ENCODE peak calls at places on chromosome 19, in ten cellular contexts. A, L, H, T, G, D, B, Z, M and F are unnamed samples.

GRCh38 chr19:10289836-10290438 is at the start of gene ICAM5:
- DNase-seq in T (no peak), D (no peak), A (no peak), L (no peak), M (peak; percentile 13), H (peak; percentile 28), G (peak; percentile 47), B (no peak), Z (no peak), F (no peak)

GRCh38 chr19:13267131-13267530 is 116.9 kb downstream of the IER2 start:
- DNase-seq in A (no peak), Z (no peak), L (no peak), H (no peak), T (no peak), G (no peak), M (no peak), D (no peak), B (no peak), F (no peak)

GRCh38 chr19:33754361-33754760 is 42.3 kb upstream of the KCTD15 start:
- DNase-seq in A (no peak), L (no peak), T (no peak), Z (no peak), H (no peak), D (no peak), B (no peak), M (no peak), G (no peak), F (no peak)

GRCh38 chr19:46100344-46100743 is 24.1 kb downstream of the IGFL3 start:
- DNase-seq in A (no peak), B (no peak), Z (no peak), L (no peak), T (no peak), G (no peak), M (no peak), D (no peak), H (no peak), F (no peak)

GRCh38 chr19:5035817-5036732 is 67.2 kb downstream of the KDM4B start:
- DNase-seq in L (no peak), D (no peak), G (no peak), T (no peak), H (no peak), Z (no peak), B (no peak), A (no peak), M (no peak), F (no peak)

GRCh38 chr19:3494051-3494450 is 6.4 kb downstream of the DOHH start:
- DNase-seq in M (no peak), H (no peak), A (no peak), G (peak; percentile 86), B (no peak), L (no peak), Z (peak; percentile 62), T (no peak), D (no peak), F (no peak)

GRCh38 chr19:40217921-40218890 is at the start of gene TTC9B:
- DNase-seq in D (no peak), T (no peak), M (no peak), L (no peak), A (no peak), B (peak; percentile 64), H (no peak), Z (no peak), G (peak; percentile 90), F (no peak)

GRCh38 chr19:40691421-40692211 is 1.2 kb upstream of the NUMBL start:
- DNase-seq in A (no peak), M (no peak), H (no peak), B (peak; percentile 59), D (no peak), G (peak; percentile 71), L (no peak), T (no peak), Z (no peak), F (no peak)

GRCh38 chr19:16026131-16026530 is 50.2 kb upstream of the TPM4 start:
- DNase-seq in L (no peak), Z (no peak), B (no peak), D (no peak), A (peak; percentile 48), H (no peak), M (no peak), T (no peak), G (no peak), F (no peak)

GRCh38 chr19:16897572-16898056 is 8.8 kb downstream of the F2RL3 start:
- DNase-seq in L (no peak), M (peak; percentile 47), D (no peak), B (no peak), T (no peak), G (no peak), H (no peak), A (no peak), Z (peak; percentile 53), F (no peak)

GRCh38 chr19:13269348-13269747 is 119.1 kb downstream of the IER2 start:
- DNase-seq in Z (no peak), T (no peak), G (no peak), D (no peak), L (no peak), M (no peak), A (no peak), H (no peak), B (no peak), F (no peak)

GRCh38 chr19:12750851-12751250 is 740 bp upstream of the BEST2 start:
- DNase-seq in B (no peak), A (no peak), L (no peak), T (no peak), D (no peak), Z (no peak), G (no peak), H (no peak), M (no peak), F (no peak)

GRCh38 chr19:56841194-56841546 is 644 bp upstream of the PEG3 start:
- DNase-seq in G (no peak), H (no peak), D (no peak), B (no peak), T (no peak), Z (no peak), L (no peak), M (no peak), A (no peak), F (no peak)

GRCh38 chr19:4980838-4981680 is 12.1 kb downstream of the KDM4B start:
- DNase-seq in G (peak; percentile 72), M (no peak), Z (no peak), L (no peak), T (no peak), A (no peak), B (no peak), H (no peak), D (no peak), F (no peak)

GRCh38 chr19:737591-738093 is 13.3 kb upstream of the MISP start:
- DNase-seq in G (peak; percentile 87), L (no peak), A (no peak), H (peak; percentile 48), B (no peak), Z (peak; percentile 52), M (peak; percentile 72), T (no peak), D (no peak), F (no peak)

GRCh38 chr19:35085947-35086346 is 29.7 kb upstream of the FXYD3 start:
- DNase-seq in B (no peak), D (no peak), T (no peak), Z (no peak), M (no peak), H (no peak), L (no peak), G (no peak), A (no peak), F (no peak)

GRCh38 chr19:38850231-38850975 is 617 bp upstream of the HNRNPL start:
- DNase-seq in Z (peak; percentile 100), A (peak; percentile 99), B (peak; percentile 99), L (peak; percentile 100), T (peak; percentile 100), H (peak; percentile 99), G (peak; percentile 100), M (peak; percentile 99), D (peak; percentile 100), F (peak; percentile 100)
- TF ChIP-seq CTCF in Z (no peak), A (peak; percentile 24), B (no peak), L (peak; percentile 32), T (peak; percentile 25), H (no peak), G (no peak), M (peak; percentile 27), D (peak; percentile 11), F (peak; percentile 19)

GRCh38 chr19:38868551-38868950 is 9.5 kb downstream of the RINL start:
- DNase-seq in G (no peak), A (no peak), T (no peak), B (no peak), H (no peak), Z (no peak), L (no peak), D (no peak), M (no peak), F (no peak)
- H3K4me3 ChIP-seq in G (peak overlapping the region; percentile 81), A (peak overlapping the region; percentile 53), T (no peak overlapping the region), B (no peak overlapping the region), H (no peak overlapping the region), Z (peak overlapping the region; percentile 56), L (no peak overlapping the region), D (no peak overlapping the region), M (no peak overlapping the region), F (no peak overlapping the region)

GRCh38 chr19:55838251-55838650 is 1.9 kb downstream of the NLRP4 start:
- DNase-seq in Z (no peak), T (no peak), B (no peak), G (no peak), H (no peak), M (no peak), D (no peak), L (no peak), A (no peak), F (no peak)
- TF ChIP-seq CTCF in Z (no peak), T (no peak), B (no peak), G (no peak), H (no peak), M (no peak), D (no peak), L (no peak), A (no peak), F (no peak)

GRCh38 chr19:6334490-6335285 is 1.3 kb upstream of the ACER1 start:
- DNase-seq in B (no peak), L (no peak), D (no peak), H (no peak), A (no peak), T (no peak), Z (no peak), M (no peak), G (no peak), F (no peak)
- H3K4me3 ChIP-seq in B (no peak overlapping the region), L (no peak overlapping the region), D (no peak overlapping the region), H (no peak overlapping the region), A (no peak overlapping the region), T (no peak overlapping the region), Z (no peak overlapping the region), M (no peak overlapping the region), G (no peak overlapping the region), F (no peak overlapping the region)

DNA sequence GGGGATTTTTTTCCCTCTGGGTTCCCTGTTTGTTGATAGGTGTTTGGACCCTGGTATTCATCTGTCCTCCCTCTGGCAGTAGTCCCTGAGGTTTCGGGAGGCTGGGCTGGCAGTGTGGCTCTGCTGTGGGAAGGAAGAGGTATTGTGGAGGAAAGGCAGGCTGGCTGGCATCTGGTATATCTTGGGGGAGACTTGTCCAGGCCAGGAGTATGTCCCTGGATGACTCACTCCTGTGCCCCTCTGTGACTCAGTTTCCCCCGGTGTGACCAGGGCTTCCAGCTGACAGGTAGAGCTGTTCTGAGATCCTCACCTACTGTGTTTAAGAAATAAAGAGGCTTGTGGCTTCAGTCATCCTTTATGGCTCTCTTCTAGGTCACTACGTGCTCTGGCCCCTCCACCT is 14.2 kb upstream of the ZNF492 start:
- DNase-seq in G (no peak), D (no peak), M (no peak), H (no peak), Z (no peak), A (peak; percentile 25), T (no peak), L (no peak), B (no peak), F (no peak)
- TF ChIP-seq CTCF in G (no peak), D (no peak), M (no peak), H (no peak), Z (no peak), A (no peak), T (no peak), L (no peak), B (no peak), F (no peak)